ENCODE peak calls at places on chromosomes 7 and 10, in five cellular contexts. H, O, E, N and S are unnamed samples.

GRCh38 chr10:77854115-77854514 is 72.4 kb downstream of the DLG5 start:
- DNase-seq in H (no peak), E (no peak), O (no peak), N (no peak), S (no peak)

GRCh38 chr7:30616318-30616717 is 21.6 kb downstream of the GARS1 start:
- DNase-seq in O (no peak), E (no peak), N (no peak), H (no peak), S (no peak)

GRCh38 chr7:95045236-95045923 is 138.0 kb downstream of the PPP1R9A start:
- DNase-seq in H (no peak), E (no peak), N (no peak), O (peak), S (no peak)

GRCh38 chr7:141585592-141586510 is 34.6 kb downstream of the AGK start:
- DNase-seq in O (peak), H (no peak), N (peak), E (peak), S (peak)

GRCh38 chr7:37208528-37208927 is 240.1 kb downstream of the ELMO1 start:
- DNase-seq in E (peak), N (peak), O (peak), H (peak), S (peak)

GRCh38 chr7:128129224-128129864 is 98.1 kb upstream of the LRRC4 start:
- DNase-seq in O (no peak), E (no peak), H (no peak), N (no peak), S (no peak)

GRCh38 chr10:120794390-120794789 is 56.8 kb upstream of the WDR11 start:
- DNase-seq in O (no peak), E (no peak), H (no peak), N (no peak), S (no peak)

GRCh38 chr10:103820101-103821062 is 35.0 kb downstream of the SH3PXD2A start:
- DNase-seq in O (no peak), E (no peak), H (peak), N (peak), S (peak)

GRCh38 chr10:95664543-95664942 is 8.0 kb upstream of the ALDH18A1 start:
- DNase-seq in E (no peak), O (no peak), H (no peak), N (no peak), S (peak)

GRCh38 chr7:143884978-143885559 is 16.9 kb downstream of the TCAF1 start:
- DNase-seq in H (peak), O (peak), N (peak), E (peak), S (no peak)

DNA sequence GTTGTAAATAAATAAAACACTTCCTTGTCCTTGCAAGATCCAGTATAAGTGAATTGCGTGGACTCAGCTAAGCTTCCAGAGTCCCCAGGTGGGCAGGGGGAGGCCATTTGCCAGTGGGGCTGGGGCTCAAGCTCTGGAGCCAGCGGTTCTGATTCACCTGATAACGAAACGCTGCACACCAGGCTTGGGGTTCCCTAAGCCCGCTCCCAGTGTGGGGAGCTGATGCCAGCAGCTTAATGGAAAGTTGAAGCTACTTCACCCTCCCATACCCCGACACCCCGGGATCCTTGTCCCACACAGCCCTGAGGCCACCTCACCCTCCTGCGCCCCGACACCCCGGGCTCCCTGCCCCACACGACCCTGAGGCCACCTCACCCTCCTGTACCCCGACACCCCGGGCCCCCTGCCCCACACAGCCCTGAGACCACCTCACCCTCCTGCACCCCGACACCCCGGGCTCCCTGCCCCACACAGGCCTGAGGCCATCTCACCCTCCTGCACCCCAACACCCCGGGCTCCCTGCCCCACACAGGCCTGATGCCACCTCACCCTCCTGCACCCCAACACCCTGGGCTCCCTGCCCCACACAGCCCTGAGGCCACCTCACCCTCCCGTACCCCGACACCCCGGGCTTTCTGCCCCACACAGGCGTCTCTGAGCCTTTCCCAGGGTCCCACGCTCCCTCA is 30.8 kb downstream of the FKBP6 start:
- DNase-seq in E (no peak), H (no peak), N (no peak), O (no peak), S (no peak)
- H3K4me3 ChIP-seq in E (no peak), H (no peak), N (no peak), O (no peak), S (no peak)

GRCh38 chr7:23346316-23346715 is 47.2 kb downstream of the MALSU1 start:
- DNase-seq in N (no peak), E (peak), O (no peak), H (no peak), S (no peak)
- H3K4me3 ChIP-seq in N (no peak), E (peak), O (no peak), H (no peak), S (no peak)

GRCh38 chr10:62690703-62691102 is 113.8 kb upstream of the ADO start:
- DNase-seq in N (no peak), H (no peak), O (no peak), E (no peak), S (no peak)

GRCh38 chr10:62692085-62692484 is 112.4 kb upstream of the ADO start:
- DNase-seq in H (no peak), N (no peak), O (no peak), E (no peak), S (no peak)

GRCh38 chr10:62691331-62691730 is 113.2 kb upstream of the ADO start:
- DNase-seq in O (no peak), E (no peak), N (no peak), H (no peak), S (no peak)

GRCh38 chr10:62688971-62689700 is 115.4 kb upstream of the ADO start:
- DNase-seq in H (no peak), E (no peak), N (no peak), O (no peak), S (no peak)

DNA sequence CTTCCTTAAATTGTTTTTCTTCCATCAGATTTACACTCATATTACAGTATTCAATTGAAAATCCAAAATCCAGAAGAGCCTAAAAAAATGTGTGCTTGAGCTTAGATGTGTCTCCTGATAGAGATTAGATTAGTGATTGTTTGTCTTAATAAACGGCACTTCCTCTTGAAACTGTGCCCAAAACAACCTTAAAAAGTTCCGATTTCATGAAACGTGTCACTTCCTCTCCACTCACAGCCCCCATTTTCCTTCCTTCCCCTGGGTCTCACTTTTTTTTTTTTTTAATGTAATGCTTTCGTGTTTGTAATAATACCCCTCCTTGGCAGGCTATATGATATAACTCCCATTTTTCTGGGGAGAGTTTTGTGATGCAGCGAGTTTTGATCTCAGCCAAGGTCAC is 114.8 kb upstream of the ADO start:
- DNase-seq in E (no peak), H (no peak), O (no peak), N (no peak), S (no peak)
- H3K4me3 ChIP-seq in E (no peak), H (no peak), O (no peak), N (no peak), S (no peak)

GRCh38 chr10:8069627-8070026 is 15.1 kb downstream of the GATA3 start:
- DNase-seq in N (peak), H (no peak), E (no peak), O (no peak), S (no peak)

GRCh38 chr10:8070440-8070839 is 16.0 kb downstream of the GATA3 start:
- DNase-seq in O (no peak), H (no peak), N (no peak), E (no peak), S (no peak)

GRCh38 chr10:8071006-8071405 is 16.5 kb downstream of the GATA3 start:
- DNase-seq in N (no peak), O (no peak), E (no peak), H (no peak), S (no peak)

GRCh38 chr10:8066797-8067196 is 12.3 kb downstream of the GATA3 start:
- DNase-seq in O (no peak), N (no peak), E (no peak), H (no peak), S (no peak)

GRCh38 chr10:8069108-8069507 is 14.6 kb downstream of the GATA3 start:
- DNase-seq in H (no peak), N (no peak), E (no peak), O (no peak), S (no peak)
- H3K4me3 ChIP-seq in H (no peak), N (no peak), E (no peak), O (no peak), S (no peak)

GRCh38 chr7:1981878-1982230 is 250.9 kb downstream of the MAD1L1 start:
- DNase-seq in H (no peak), E (no peak), N (no peak), O (no peak), S (no peak)

GRCh38 chr7:1981201-1981877 is 251.4 kb downstream of the MAD1L1 start:
- DNase-seq in H (no peak), E (no peak), O (no peak), N (no peak), S (no peak)

GRCh38 chr7:1978656-1979590 is 253.8 kb downstream of the MAD1L1 start:
- DNase-seq in H (no peak), E (no peak), N (no peak), O (no peak), S (no peak)

GRCh38 chr7:1977876-1978441 is 254.8 kb downstream of the MAD1L1 start:
- DNase-seq in O (no peak), N (no peak), H (no peak), E (no peak), S (no peak)

GRCh38 chr7:1979591-1980560 is 252.9 kb downstream of the MAD1L1 start:
- DNase-seq in O (no peak), N (no peak), H (no peak), E (peak), S (no peak)
- H3K4me3 ChIP-seq in O (no peak), N (no peak), H (no peak), E (no peak), S (no peak)

DNA sequence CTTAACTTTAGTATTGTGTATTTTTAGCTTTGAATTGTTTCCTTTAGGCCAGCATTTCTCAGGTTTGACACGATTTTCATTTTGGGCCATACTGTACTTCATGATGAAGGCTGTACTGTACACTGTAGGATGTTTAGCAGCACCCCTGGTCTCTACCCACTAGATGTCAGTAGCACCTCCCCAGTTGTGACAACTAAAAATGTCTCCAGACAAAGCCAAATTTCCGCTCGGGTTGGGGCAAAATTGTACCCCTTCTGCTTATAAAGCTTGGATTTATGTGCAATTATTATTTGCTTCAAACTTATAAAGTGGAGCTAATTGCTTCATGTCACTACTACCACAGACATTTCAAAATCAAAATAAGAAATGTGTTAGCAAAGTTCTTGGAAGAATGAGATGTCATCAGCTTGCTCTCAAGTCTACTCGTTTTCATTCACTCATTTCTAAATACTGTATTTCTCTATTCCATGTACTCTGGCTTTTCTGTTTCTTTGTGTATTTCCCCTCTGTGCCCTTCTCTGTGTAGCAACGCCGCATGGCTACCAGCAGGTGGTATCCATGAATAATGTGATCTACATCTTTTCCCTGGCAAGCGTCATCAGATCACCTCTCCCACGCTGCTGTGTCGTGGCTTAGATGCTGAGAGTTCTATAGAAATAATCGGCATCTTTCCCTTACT is 47.7 kb upstream of the CALCR start:
- DNase-seq in N (peak), O (peak), H (no peak), E (no peak), S (no peak)
- H3K4me3 ChIP-seq in N (no peak), O (no peak), H (no peak), E (no peak), S (no peak)

GRCh38 chr10:25017661-25018060 is 1.2 kb downstream of the THNSL1 start:
- DNase-seq in N (no peak), H (no peak), E (no peak), O (no peak), S (no peak)

GRCh38 chr10:25018703-25019102 is 2.3 kb downstream of the THNSL1 start:
- DNase-seq in O (no peak), E (no peak), H (no peak), N (no peak), S (no peak)

GRCh38 chr10:25015927-25016348 is at the start of gene ENKUR:
- DNase-seq in N (peak), O (peak), H (peak), E (no peak), S (peak)

GRCh38 chr10:25016349-25017246 is at the start of gene THNSL1:
- DNase-seq in N (peak), O (peak), E (peak), H (peak), S (peak)

GRCh38 chr10:25017247-25017590 is 807 bp downstream of the THNSL1 start:
- DNase-seq in O (no peak), N (no peak), E (no peak), H (no peak), S (no peak)
- H3K4me3 ChIP-seq in O (peak), N (peak), E (peak), H (peak), S (peak)

GRCh38 chr10:52682766-52683165 is 89.8 kb downstream of the MBL2 start:
- DNase-seq in N (no peak), O (no peak), E (no peak), H (no peak), S (no peak)

GRCh38 chr10:52677087-52677486 is 95.5 kb downstream of the MBL2 start:
- DNase-seq in H (no peak), N (no peak), O (no peak), E (no peak), S (no peak)

GRCh38 chr10:52679117-52679516 is 93.5 kb downstream of the MBL2 start:
- DNase-seq in H (no peak), E (no peak), N (no peak), O (no peak), S (no peak)

GRCh38 chr10:52674474-52674873 is 98.1 kb downstream of the MBL2 start:
- DNase-seq in O (no peak), H (no peak), N (no peak), E (no peak), S (no peak)

DNA sequence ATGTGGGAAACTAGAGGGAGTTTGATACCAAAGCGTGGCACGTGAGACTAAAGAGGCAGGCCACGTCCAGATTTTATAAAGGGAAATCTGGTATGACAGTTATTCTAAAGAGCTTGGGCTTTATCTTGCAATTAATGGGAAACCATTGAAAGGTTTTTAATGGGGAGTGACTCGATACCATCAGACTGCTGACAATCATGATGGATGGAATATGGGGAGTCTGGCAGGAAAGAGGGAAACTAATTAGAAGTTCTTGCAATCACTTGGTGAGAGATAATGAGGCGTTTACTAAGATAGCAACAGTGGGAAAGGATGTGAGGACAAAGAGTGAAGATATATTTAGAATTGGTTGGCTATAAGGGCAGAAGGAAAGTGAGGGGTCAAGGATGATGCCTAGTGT is 94.0 kb downstream of the MBL2 start:
- DNase-seq in E (no peak), O (no peak), N (no peak), H (no peak), S (no peak)
- H3K4me3 ChIP-seq in E (no peak), O (no peak), N (no peak), H (no peak), S (no peak)

DNA sequence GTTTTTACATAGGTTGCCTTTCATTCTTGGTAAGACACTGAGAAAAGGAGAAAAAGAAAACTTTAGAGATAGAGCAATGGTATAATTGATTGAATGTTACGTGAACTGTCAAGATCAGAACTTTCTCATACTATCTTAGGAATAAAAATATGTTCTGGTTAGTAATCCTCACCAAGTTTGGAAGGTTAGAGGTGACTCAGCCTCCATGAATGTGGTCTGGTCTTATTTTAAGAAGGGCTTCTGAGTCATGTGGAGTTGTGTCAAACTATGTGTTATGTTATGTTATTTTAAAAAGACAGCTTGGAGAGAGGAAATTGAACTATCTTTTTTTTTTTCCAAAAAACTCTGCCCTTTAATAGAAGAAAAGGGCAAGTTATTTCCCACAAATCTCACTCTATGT is 458.6 kb upstream of the KLF6 start:
- DNase-seq in E (no peak), O (peak), H (peak), N (peak), S (peak)
- H3K4me3 ChIP-seq in E (no peak), O (peak), H (peak), N (no peak), S (peak)

DNA sequence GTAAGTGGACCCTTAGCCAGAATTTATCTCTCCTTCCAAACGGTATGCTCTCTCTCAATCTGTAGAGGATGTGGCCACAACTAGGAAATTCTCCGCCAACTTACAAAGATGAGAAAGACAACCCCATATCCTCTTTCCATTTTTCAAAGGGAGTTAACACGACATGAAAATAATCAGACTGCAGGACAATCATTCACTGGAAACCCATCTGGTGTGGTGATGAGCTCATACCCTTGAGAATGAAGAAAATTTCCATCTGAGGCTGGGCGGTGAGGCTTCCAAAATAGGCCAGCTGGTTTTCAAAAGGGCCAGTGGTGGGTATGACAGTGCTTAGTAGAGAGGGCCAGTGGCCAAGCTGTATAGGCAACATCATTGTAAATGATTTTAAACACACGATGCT is 369.6 kb downstream of the FRMD4A start:
- DNase-seq in H (no peak), O (peak), N (peak), E (no peak), S (peak)
- H3K4me3 ChIP-seq in H (no peak), O (no peak), N (no peak), E (no peak), S (no peak)